ENCODE peak calls at places on chromosome 11, in six cellular contexts. M is ELF-1; Y is T follicular helper cell; A is 8988T; N is stimulated activated CD4-positive, alpha-beta T cell treated with anti-CD3 and anti-CD28 coated beads, Interleukin-2, amount 100 ng/mL, for 24 hours; T is chondrocyte. P is an unnamed sample.

GRCh38 chr11:1521382-1522080 is 35.0 kb upstream of the MOB2 start:
- DNase-seq in T (no peak), M (no peak), A (no peak), Y (no peak), N (peak), P (peak)

GRCh38 chr11:74592441-74593362 is at the start of gene POLD3:
- DNase-seq in A (peak), T (peak), M (peak), Y (peak), N (peak), P (peak)

GRCh38 chr11:36657610-36658225 is 59.7 kb upstream of the RAG2 start:
- DNase-seq in A (no peak), Y (no peak), T (no peak), M (no peak), N (no peak), P (no peak)

GRCh38 chr11:12674936-12675696 is 895 bp downstream of the TEAD1 start:
- DNase-seq in N (no peak), A (no peak), Y (no peak), T (no peak), M (peak), P (no peak)

GRCh38 chr11:31977343-31977742 is 113.5 kb upstream of the RCN1 start:
- DNase-seq in M (peak), A (no peak), N (no peak), T (no peak), Y (no peak), P (no peak)

GRCh38 chr11:105975128-105975527 is 46.9 kb downstream of the MSANTD4 start:
- DNase-seq in N (no peak), Y (no peak), T (no peak), M (no peak), A (no peak), P (no peak)

GRCh38 chr11:72202571-72202970 is 10.6 kb downstream of the FOLR1 start:
- DNase-seq in A (no peak), N (no peak), Y (no peak), M (no peak), T (no peak), P (no peak)

GRCh38 chr11:67384851-67385366 is 6.9 kb upstream of the RAD9A start:
- DNase-seq in Y (no peak), A (no peak), M (no peak), N (no peak), T (no peak), P (no peak)

GRCh38 chr11:36475192-36475591 is 34.9 kb downstream of the TRAF6 start:
- DNase-seq in A (no peak), N (no peak), M (no peak), Y (no peak), T (no peak), P (no peak)

GRCh38 chr11:118005224-118006152 is 19.3 kb downstream of the IL10RA start:
- DNase-seq in A (no peak), Y (no peak), T (no peak), N (no peak), M (no peak), P (no peak)